ENCODE peak calls at places on chromosomes 3 and 15, in ten cellular contexts. M is transverse colon; O is NCI-H510A treated with DMSO at 0.1 percent for 48 hours; S is islet precursor cell; G is neural crest cell; A is GM12892; J is stimulated activated CD8-positive, alpha-beta memory T cell treated with anti-CD3 and anti-CD28 coated beads, Interleukin-15, amount 100 ng/mL, for 24 hours; N is mucosa of gallbladder; I is posterior vena cava; Y is dermis blood vessel endothelial cell. H is an unnamed sample.

GRCh38 chr15:84961114-84961452 is 20.6 kb upstream of the PDE8A start:
- DNase-seq in S (no peak), A (no peak), M (no peak), O (no peak), I (no peak), G (no peak), J (no peak), N (no peak), Y (no peak), H (no peak)

GRCh38 chr3:42822828-42823227 is 13.6 kb downstream of the ACKR2 start:
- DNase-seq in N (no peak), G (no peak), S (no peak), J (no peak), A (no peak), Y (no peak), M (no peak), I (no peak), O (peak), H (no peak)

GRCh38 chr3:112390783-112391641 is 58.1 kb downstream of the CD200 start:
- DNase-seq in G (peak), O (no peak), N (no peak), A (no peak), Y (peak), J (no peak), S (peak), M (no peak), I (no peak), H (no peak)

GRCh38 chr15:45551691-45552090 is 29.1 kb upstream of the SLC30A4 start:
- DNase-seq in S (no peak), A (no peak), N (no peak), Y (no peak), O (no peak), I (no peak), J (no peak), M (no peak), G (no peak), H (no peak)

GRCh38 chr3:13308406-13308805 is 111.7 kb downstream of the NUP210 start:
- DNase-seq in O (peak), J (no peak), Y (peak), N (peak), I (peak), A (no peak), M (peak), S (peak), G (peak), H (peak)

GRCh38 chr15:100311099-100311751 is 30.6 kb downstream of the ADAMTS17 start:
- DNase-seq in J (no peak), Y (no peak), A (no peak), G (no peak), I (no peak), N (no peak), O (no peak), M (no peak), S (no peak), H (no peak)

GRCh38 chr3:47283193-47283537 is 421 bp downstream of the KLHL18 start:
- DNase-seq in G (peak), N (no peak), M (peak), S (no peak), O (no peak), J (no peak), Y (peak), A (no peak), I (no peak), H (peak)

GRCh38 chr3:71066356-71066755 is 517.2 kb downstream of the FOXP1 start:
- DNase-seq in J (no peak), A (no peak), N (no peak), G (no peak), M (peak), I (no peak), Y (peak), O (no peak), S (no peak), H (no peak)

GRCh38 chr15:101523560-101523940 is 34.0 kb upstream of the PCSK6 start:
- DNase-seq in I (no peak), Y (no peak), M (peak), J (no peak), G (no peak), N (peak), O (no peak), S (peak), A (no peak), H (peak)

GRCh38 chr3:127426444-127427168 is 138.8 kb upstream of the PRR20G start:
- DNase-seq in J (no peak), O (no peak), A (no peak), N (no peak), S (peak), G (peak), I (peak), Y (no peak), M (no peak), H (peak)

GRCh38 chr3:32414527-32415202 is 23.0 kb downstream of the CMTM7 start:
- DNase-seq in J (no peak), A (no peak), I (no peak), S (no peak), O (no peak), Y (peak), G (no peak), N (no peak), M (peak), H (no peak)

GRCh38 chr3:195117978-195118581 is 152.9 kb downstream of the XXYLT1 start:
- DNase-seq in G (no peak), N (peak), J (no peak), A (no peak), S (peak), Y (peak), O (no peak), M (peak), I (no peak), H (no peak)

GRCh38 chr3:186520957-186521842 is 23.0 kb downstream of the CRYGS start:
- DNase-seq in O (no peak), G (no peak), M (no peak), S (no peak), Y (no peak), I (no peak), A (no peak), J (no peak), N (no peak), H (peak)

GRCh38 chr15:43749690-43750345 is 3.6 kb downstream of the PDIA3 start:
- DNase-seq in I (no peak), Y (no peak), O (no peak), N (no peak), J (no peak), M (no peak), G (no peak), A (no peak), S (no peak), H (peak)